ENCODE peak calls at places on chromosomes 13 and 19, in seven cellular contexts. Z is IMR-90, Q is OCI-LY7, G is lung, W is fibroblast of lung, P is cardiac muscle cell, X is ascending aorta. J is an unnamed sample. For H3K36me3, the result is how much of the 10 kb centered on the place peaks cover.

GRCh38 chr19:3098141-3098514 is 4.0 kb downstream of the GNA11 start:
- DNase-seq in X (no peak), P (no peak), Z (no peak), G (no peak), Q (no peak), W (no peak), J (no peak)

GRCh38 chr19:21482863-21483276 is 22.5 kb upstream of the ZNF429 start:
- DNase-seq in X (peak), Q (peak), Z (no peak), G (peak), P (peak), W (peak), J (no peak)

GRCh38 chr13:95524270-95524901 is 28.1 kb upstream of the CLDN10 start:
- DNase-seq in W (no peak), X (no peak), Z (no peak), P (peak), G (no peak), Q (no peak), J (no peak)

GRCh38 chr19:29154163-29154562 is 58.8 kb downstream of the UQCRFS1 start:
- DNase-seq in P (no peak), X (no peak), Z (no peak), W (no peak), G (no peak), Q (no peak), J (no peak)

GRCh38 chr13:40352807-40353562 is 313.5 kb downstream of the FOXO1 start:
- DNase-seq in P (peak), G (no peak), X (peak), Q (no peak), Z (no peak), W (peak), J (no peak)

GRCh38 chr19:38145627-38146026 is 78.4 kb downstream of the DPF1 start:
- DNase-seq in Q (no peak), W (no peak), X (no peak), G (no peak), Z (no peak), P (peak), J (no peak)

GRCh38 chr13:113083022-113083373 is 22.6 kb upstream of the F7 start:
- DNase-seq in W (no peak), Z (no peak), P (no peak), X (no peak), Q (no peak), G (no peak), J (no peak)

GRCh38 chr19:3340340-3340739 is 26.0 kb upstream of the NFIC start:
- DNase-seq in G (no peak), X (no peak), W (no peak), P (no peak), Z (no peak), Q (no peak), J (no peak)

GRCh38 chr13:79646880-79647279 is 165.9 kb downstream of the NDFIP2 start:
- DNase-seq in W (no peak), Q (no peak), G (no peak), Z (no peak), P (no peak), X (no peak), J (no peak)

GRCh38 chr13:39379667-39380655 is 223.0 kb downstream of the LHFPL6 start:
- DNase-seq in G (no peak), Z (peak), W (peak), P (no peak), X (no peak), Q (no peak), J (no peak)

GRCh38 chr19:5046339-5047039 is 77.6 kb downstream of the KDM4B start:
- DNase-seq in Q (peak), W (peak), G (peak), P (no peak), Z (peak), X (no peak), J (peak)

GRCh38 chr19:35717665-35718344 is at the start of gene KMT2B:
- DNase-seq in W (no peak), G (no peak), X (no peak), Q (no peak), P (peak), Z (no peak), J (peak)

GRCh38 chr13:67369895-67370660 is 139.9 kb upstream of the PCDH9 start:
- DNase-seq in Q (no peak), G (no peak), P (peak), X (no peak), Z (peak), W (peak), J (no peak)

GRCh38 chr19:29581398-29581797 is 24.7 kb upstream of the POP4 start:
- DNase-seq in Z (no peak), P (no peak), G (no peak), W (no peak), X (no peak), Q (no peak), J (no peak)

GRCh38 chr13:48977973-48978372 is 2.3 kb downstream of the FNDC3A start:
- DNase-seq in X (no peak), G (no peak), Z (peak), Q (peak), P (no peak), W (peak), J (no peak)

GRCh38 chr13:106155411-106155810 is 380.1 kb downstream of the EFNB2 start:
- DNase-seq in Q (no peak), X (no peak), P (no peak), Z (peak), W (peak), G (no peak), J (no peak)

GRCh38 chr19:17200408-17201079 is 14.6 kb upstream of the USE1 start:
- DNase-seq in W (no peak), X (no peak), P (no peak), Z (no peak), G (no peak), Q (no peak), J (no peak)
- H3K36me3 ChIP-seq in W (under half), X (half or more), P (under half), Z (half or more), G (under half), Q (half or more), J (half or more)

GRCh38 chr19:52069653-52070052 is 21.0 kb upstream of the ZNF432 start:
- DNase-seq in W (no peak), P (no peak), Q (no peak), X (no peak), Z (no peak), G (no peak), J (no peak)
- H3K36me3 ChIP-seq in W (under half), P (under half), Q (under half), X (half or more), Z (half or more), G (half or more), J (half or more)

GRCh38 chr13:45349438-45349837 is 8.5 kb upstream of the TPT1 start:
- DNase-seq in Q (no peak), W (no peak), X (no peak), P (no peak), Z (peak), G (no peak), J (no peak)
- H3K36me3 ChIP-seq in Q (half or more), W (under half), X (half or more), P (under half), Z (under half), G (under half), J (under half)

GRCh38 chr13:19766637-19767036 is 16.1 kb downstream of the PSPC1 start:
- DNase-seq in Z (no peak), X (no peak), W (no peak), Q (no peak), G (no peak), P (no peak), J (no peak)

GRCh38 chr13:19764237-19764636 is 18.5 kb downstream of the PSPC1 start:
- DNase-seq in G (no peak), W (no peak), P (no peak), X (no peak), Z (no peak), Q (no peak), J (no peak)

GRCh38 chr13:19769854-19770253 is 12.9 kb downstream of the PSPC1 start:
- DNase-seq in Z (peak), W (no peak), Q (no peak), P (no peak), X (no peak), G (no peak), J (no peak)

GRCh38 chr13:19772306-19772705 is 10.4 kb downstream of the PSPC1 start:
- DNase-seq in G (no peak), W (peak), Z (peak), X (peak), P (no peak), Q (no peak), J (no peak)

GRCh38 chr13:19767966-19768365 is 14.8 kb downstream of the PSPC1 start:
- DNase-seq in X (no peak), P (no peak), G (no peak), Q (no peak), W (no peak), Z (no peak), J (no peak)
- H3K36me3 ChIP-seq in X (under half), P (under half), G (under half), Q (half or more), W (under half), Z (under half), J (half or more)

GRCh38 chr19:46700704-46701103 is 16.2 kb downstream of the PRKD2 start:
- DNase-seq in G (no peak), X (no peak), Q (no peak), P (no peak), W (no peak), Z (no peak), J (no peak)

GRCh38 chr19:46698395-46699321 is 18.3 kb downstream of the PRKD2 start:
- DNase-seq in P (no peak), W (no peak), Q (no peak), X (no peak), G (no peak), Z (no peak), J (no peak)

DNA sequence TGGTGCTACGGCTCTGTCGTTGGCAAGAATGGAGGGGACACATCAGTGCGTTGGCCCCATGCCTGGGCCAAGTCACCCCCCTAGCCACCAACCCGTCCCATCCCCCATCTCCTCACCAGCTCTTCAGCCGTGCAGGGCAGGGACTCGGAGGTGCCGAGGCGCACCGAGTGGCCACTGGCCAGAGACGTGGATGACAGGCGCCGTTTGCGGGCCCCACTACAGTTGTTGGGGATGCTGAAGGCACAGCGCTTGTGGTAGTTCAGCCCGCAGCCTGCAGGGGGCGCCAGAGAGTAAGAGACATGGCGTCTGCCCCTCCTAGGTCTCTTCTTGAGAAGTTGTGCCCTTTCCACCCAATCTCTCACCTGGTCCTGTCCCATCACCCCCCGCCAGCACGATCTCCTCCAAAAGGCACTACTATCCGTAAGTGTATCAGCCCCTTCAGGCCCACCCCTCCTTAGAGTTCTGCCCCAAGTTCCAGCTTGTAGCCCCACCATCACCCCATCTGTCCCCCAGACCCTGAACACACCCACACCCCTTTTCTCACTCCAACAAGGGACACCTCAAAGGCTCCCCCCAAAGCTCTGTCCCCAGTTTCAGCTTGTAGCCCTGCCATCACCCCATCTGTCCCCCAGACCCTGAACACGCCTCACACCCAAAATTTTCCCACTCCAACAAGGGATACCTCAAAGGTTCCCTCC is 12.4 kb downstream of the PRKD2 start:
- DNase-seq in X (peak), W (no peak), Q (peak), P (peak), G (peak), Z (no peak), J (no peak)
- H3K36me3 ChIP-seq in X (half or more), W (under half), Q (half or more), P (under half), G (under half), Z (under half), J (half or more)

GRCh38 chr19:1417145-1417544 is 9.8 kb downstream of the DAZAP1 start:
- DNase-seq in P (peak), Q (no peak), G (no peak), X (no peak), W (peak), Z (peak), J (no peak)
- H3K36me3 ChIP-seq in P (under half), Q (half or more), G (under half), X (under half), W (under half), Z (under half), J (half or more)

GRCh38 chr19:32354345-32354744 is 8.9 kb downstream of the ZNF507 start:
- DNase-seq in X (no peak), Z (no peak), Q (no peak), W (no peak), G (no peak), P (no peak), J (no peak)

GRCh38 chr19:32359581-32359980 is 14.2 kb downstream of the ZNF507 start:
- DNase-seq in P (no peak), G (no peak), Z (no peak), Q (no peak), X (no peak), W (no peak), J (no peak)

GRCh38 chr19:32358311-32358710 is 12.9 kb downstream of the ZNF507 start:
- DNase-seq in Q (no peak), P (no peak), W (no peak), G (no peak), Z (no peak), X (no peak), J (no peak)

GRCh38 chr19:32355309-32355708 is 9.9 kb downstream of the ZNF507 start:
- DNase-seq in Q (no peak), X (no peak), P (no peak), G (no peak), W (no peak), Z (no peak), J (no peak)

DNA sequence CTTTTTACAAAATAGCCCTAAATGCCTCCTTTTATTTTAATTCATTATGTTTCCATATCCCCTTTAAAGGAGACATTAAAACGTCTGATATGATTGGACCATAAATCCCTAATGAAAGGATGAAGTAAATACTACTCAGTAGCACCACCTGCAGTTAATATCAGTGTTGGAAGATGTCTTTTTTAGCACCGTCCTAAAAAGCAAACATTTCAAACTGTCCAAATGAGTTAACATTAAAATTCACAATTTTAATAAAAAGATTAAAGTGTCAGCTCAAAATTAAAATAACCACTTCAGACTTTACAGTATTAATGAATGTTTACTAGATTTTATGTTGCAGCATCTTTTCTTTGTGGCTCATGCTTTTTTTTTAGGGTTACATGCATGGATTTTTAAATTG is 12.3 kb downstream of the ZNF507 start:
- DNase-seq in Z (no peak), X (no peak), P (peak), G (no peak), W (no peak), Q (no peak), J (no peak)
- H3K36me3 ChIP-seq in Z (half or more), X (half or more), P (half or more), G (half or more), W (under half), Q (half or more), J (half or more)

J was measured in SJSA1.